ENCODE peak calls at places on chromosomes 13 and 19, in five cellular contexts. W is stimulated activated CD4-positive, alpha-beta T cell treated with anti-CD3 and anti-CD28 coated beads, Interleukin-1b, Interleukin-23, amount 100 ng/mL, for 4 hours; U is fibroblast of mammary gland; F is ascending aorta; N is Calu3. A is an unnamed sample.

GRCh38 chr19:41480336-41480735 is 37.4 kb downstream of the ERICH4 start:
- DNase-seq in W (no peak), U (no peak), F (no peak), N (no peak), A (no peak)

GRCh38 chr19:2602391-2603181 is 99.9 kb downstream of the GNG7 start:
- DNase-seq in W (no peak), U (peak; percentile 96), F (peak; percentile 81), N (peak; percentile 47), A (no peak)

GRCh38 chr13:31761951-31762350 is 22.6 kb downstream of the RXFP2 start:
- DNase-seq in W (no peak), U (peak; percentile 80), F (no peak), N (no peak), A (no peak)

GRCh38 chr13:110953416-110953815 is 38.5 kb upstream of the ANKRD10 start:
- DNase-seq in W (no peak), U (no peak), F (no peak), N (no peak), A (no peak)

GRCh38 chr13:34357435-34358232 is 539.7 kb downstream of the RFC3 start:
- DNase-seq in W (no peak), U (peak; percentile 73), F (no peak), N (no peak), A (no peak)

GRCh38 chr13:111521691-111522229 is 201.3 kb downstream of the TEX29 start:
- DNase-seq in W (no peak), U (no peak), F (no peak), N (no peak), A (no peak)

GRCh38 chr13:42575938-42576337 is 2.0 kb downstream of the TNFSF11 start:
- DNase-seq in W (no peak), U (no peak), F (no peak), N (no peak), A (no peak)

GRCh38 chr19:53365899-53366493 is 491 bp downstream of the ZNF525 start:
- DNase-seq in W (peak; percentile 28), U (no peak), F (no peak), N (peak; percentile 41), A (no peak)

A was measured in SIG-M5.